ENCODE peak calls at places on chromosomes 6 and 20, in five cellular contexts. One of them, this sample, is unnamed.

GRCh38 chr6:110944681-110945151 is 13.8 kb upstream of the GTF3C6 start:
- DNase-seq in activated CD4-positive, alpha-beta T cell treated with anti-CD3 and anti-CD28 coated beads for 48 hours: peak; percentile 58
- DNase-seq in NCI-H510A: no peak
- DNase-seq in foreskin fibroblast: peak; percentile 88
- DNase-seq in stimulated activated CD4-positive, alpha-beta T cell treated with anti-CD3 and anti-CD28 coated beads, Interleukin-1b, Interleukin-23, amount 100 ng/mL, for 1 hour: no peak
- DNase-seq in this sample: no peak

GRCh38 chr6:117489003-117489402 is 6.5 kb downstream of the DCBLD1 start:
- DNase-seq in activated CD4-positive, alpha-beta T cell treated with anti-CD3 and anti-CD28 coated beads for 48 hours: no peak
- DNase-seq in NCI-H510A: no peak
- DNase-seq in foreskin fibroblast: no peak
- DNase-seq in stimulated activated CD4-positive, alpha-beta T cell treated with anti-CD3 and anti-CD28 coated beads, Interleukin-1b, Interleukin-23, amount 100 ng/mL, for 1 hour: no peak
- DNase-seq in this sample: no peak

GRCh38 chr20:6277661-6278060 is 154.8 kb upstream of the FERMT1 start:
- DNase-seq in activated CD4-positive, alpha-beta T cell treated with anti-CD3 and anti-CD28 coated beads for 48 hours: no peak
- DNase-seq in NCI-H510A: no peak
- DNase-seq in foreskin fibroblast: no peak
- DNase-seq in stimulated activated CD4-positive, alpha-beta T cell treated with anti-CD3 and anti-CD28 coated beads, Interleukin-1b, Interleukin-23, amount 100 ng/mL, for 1 hour: no peak
- DNase-seq in this sample: peak; percentile 18

GRCh38 chr6:48177786-48178185 is 66.8 kb upstream of the PTCHD4 start:
- DNase-seq in activated CD4-positive, alpha-beta T cell treated with anti-CD3 and anti-CD28 coated beads for 48 hours: no peak
- DNase-seq in NCI-H510A: no peak
- DNase-seq in foreskin fibroblast: peak; percentile 45
- DNase-seq in stimulated activated CD4-positive, alpha-beta T cell treated with anti-CD3 and anti-CD28 coated beads, Interleukin-1b, Interleukin-23, amount 100 ng/mL, for 1 hour: no peak
- DNase-seq in this sample: no peak

GRCh38 chr20:15487682-15488081 is 1085.6 kb downstream of the KIF16B start:
- DNase-seq in activated CD4-positive, alpha-beta T cell treated with anti-CD3 and anti-CD28 coated beads for 48 hours: no peak
- DNase-seq in NCI-H510A: no peak
- DNase-seq in foreskin fibroblast: no peak
- DNase-seq in stimulated activated CD4-positive, alpha-beta T cell treated with anti-CD3 and anti-CD28 coated beads, Interleukin-1b, Interleukin-23, amount 100 ng/mL, for 1 hour: no peak
- DNase-seq in this sample: no peak

GRCh38 chr6:11835065-11835464 is 56.5 kb upstream of the ADTRP start:
- DNase-seq in activated CD4-positive, alpha-beta T cell treated with anti-CD3 and anti-CD28 coated beads for 48 hours: no peak
- DNase-seq in NCI-H510A: no peak
- DNase-seq in foreskin fibroblast: no peak
- DNase-seq in stimulated activated CD4-positive, alpha-beta T cell treated with anti-CD3 and anti-CD28 coated beads, Interleukin-1b, Interleukin-23, amount 100 ng/mL, for 1 hour: no peak
- DNase-seq in this sample: no peak

GRCh38 chr6:158571826-158572652 is 12.1 kb downstream of the TMEM181 start:
- DNase-seq in activated CD4-positive, alpha-beta T cell treated with anti-CD3 and anti-CD28 coated beads for 48 hours: no peak
- DNase-seq in NCI-H510A: no peak
- DNase-seq in foreskin fibroblast: no peak
- DNase-seq in stimulated activated CD4-positive, alpha-beta T cell treated with anti-CD3 and anti-CD28 coated beads, Interleukin-1b, Interleukin-23, amount 100 ng/mL, for 1 hour: no peak
- DNase-seq in this sample: no peak

GRCh38 chr6:75619230-75619899 is 17.7 kb downstream of the SENP6 start:
- DNase-seq in activated CD4-positive, alpha-beta T cell treated with anti-CD3 and anti-CD28 coated beads for 48 hours: no peak
- DNase-seq in NCI-H510A: no peak
- DNase-seq in foreskin fibroblast: no peak
- DNase-seq in stimulated activated CD4-positive, alpha-beta T cell treated with anti-CD3 and anti-CD28 coated beads, Interleukin-1b, Interleukin-23, amount 100 ng/mL, for 1 hour: no peak
- DNase-seq in this sample: no peak

GRCh38 chr6:337782-338464 is 45.6 kb downstream of the DUSP22 start:
- DNase-seq in activated CD4-positive, alpha-beta T cell treated with anti-CD3 and anti-CD28 coated beads for 48 hours: peak; percentile 42
- DNase-seq in NCI-H510A: no peak
- DNase-seq in foreskin fibroblast: no peak
- DNase-seq in stimulated activated CD4-positive, alpha-beta T cell treated with anti-CD3 and anti-CD28 coated beads, Interleukin-1b, Interleukin-23, amount 100 ng/mL, for 1 hour: no peak
- DNase-seq in this sample: peak; percentile 44

GRCh38 chr20:63002511-63002910 is 4.3 kb downstream of the BHLHE23 start:
- DNase-seq in activated CD4-positive, alpha-beta T cell treated with anti-CD3 and anti-CD28 coated beads for 48 hours: no peak
- DNase-seq in NCI-H510A: no peak
- DNase-seq in foreskin fibroblast: no peak
- DNase-seq in stimulated activated CD4-positive, alpha-beta T cell treated with anti-CD3 and anti-CD28 coated beads, Interleukin-1b, Interleukin-23, amount 100 ng/mL, for 1 hour: no peak
- DNase-seq in this sample: no peak

This sample was measured in left kidney.